ENCODE peak calls at places on chromosomes 6 and 20, in ten cellular contexts. O is tibial artery; X is CD4-positive, alpha-beta T cell; E is stimulated activated CD4-positive, alpha-beta T cell treated with anti-CD3 and anti-CD28 coated beads, Interleukin-1b, Interleukin-23, amount 100 ng/mL, for 24 hours; S is neural crest cell; U is fibroblast of lung; Y is activated T-cell treated with anti-CD3 and anti-CD28 coated beads for 1 hour; F is NCI-H1092 treated with DMSO at 0.1 percent for 48 hours; Q is HT-29; H is HCT116. G is an unnamed sample.

GRCh38 chr6:42451146-42451594 is 556 bp downstream of the TRERF1 start:
- DNase-seq in O (no peak), X (no peak), E (no peak), S (no peak), U (no peak), Y (no peak), F (no peak), Q (no peak), H (no peak), G (no peak)

GRCh38 chr6:151209071-151209831 is 30.5 kb upstream of the AKAP12 start:
- DNase-seq in O (no peak), X (no peak), E (no peak), S (no peak), U (peak), Y (no peak), F (peak), Q (no peak), H (peak), G (no peak)

GRCh38 chr20:38152175-38153010 is 12.7 kb downstream of the TGM2 start:
- DNase-seq in O (peak), X (no peak), E (no peak), S (no peak), U (peak), Y (no peak), F (peak), Q (peak), H (no peak), G (no peak)

GRCh38 chr6:151391021-151391470 is 313 bp downstream of the ZBTB2 start:
- DNase-seq in O (peak), X (peak), E (peak), S (peak), U (peak), Y (peak), F (peak), Q (peak), H (no peak), G (peak)

GRCh38 chr20:2798095-2798805 is 2.2 kb downstream of the CPXM1 start:
- DNase-seq in O (no peak), X (no peak), E (no peak), S (no peak), U (no peak), Y (no peak), F (no peak), Q (no peak), H (no peak), G (no peak)

GRCh38 chr6:144262470-144263369 is 22.4 kb upstream of the UTRN start:
- DNase-seq in O (no peak), X (peak), E (no peak), S (no peak), U (no peak), Y (peak), F (no peak), Q (peak), H (no peak), G (no peak)

GRCh38 chr20:45523833-45524232 is 8.4 kb upstream of the SPINT3 start:
- DNase-seq in O (no peak), X (no peak), E (no peak), S (no peak), U (no peak), Y (no peak), F (no peak), Q (no peak), H (no peak), G (no peak)

GRCh38 chr6:45640081-45640491 is 262.4 kb upstream of the SUPT3H start:
- DNase-seq in O (no peak), X (no peak), E (no peak), S (no peak), U (peak), Y (no peak), F (no peak), Q (no peak), H (no peak), G (no peak)

GRCh38 chr20:63706027-63706695 is 1.6 kb downstream of the ARFRP1 start:
- DNase-seq in O (peak), X (no peak), E (no peak), S (no peak), U (no peak), Y (no peak), F (no peak), Q (no peak), H (no peak), G (no peak)

GRCh38 chr6:112196290-112196689 is 58.1 kb downstream of the LAMA4 start:
- DNase-seq in O (no peak), X (no peak), E (no peak), S (no peak), U (no peak), Y (no peak), F (no peak), Q (no peak), H (no peak), G (no peak)

GRCh38 chr20:2179233-2179580 is 77.6 kb downstream of the STK35 start:
- DNase-seq in O (peak), X (no peak), E (no peak), S (no peak), U (no peak), Y (no peak), F (no peak), Q (no peak), H (no peak), G (no peak)